ENCODE peak calls at places on chromosomes 11 and 22, in six cellular contexts. O is NCI-H446, Z is mammary epithelial cell, V is HCEC 1CT, P is T follicular helper cell, X is NAMALWA. B is an unnamed sample.

GRCh38 chr11:30741039-30741550 is 154.9 kb upstream of the MPPED2 start:
- DNase-seq in V (peak), X (no peak), O (no peak), Z (no peak), P (no peak), B (peak)

GRCh38 chr22:33919591-33920501 is at the start of gene LARGE1:
- DNase-seq in Z (peak), O (no peak), P (no peak), X (peak), V (no peak), B (no peak)

GRCh38 chr22:49735411-49736311 is 92.0 kb downstream of the BRD1 start:
- DNase-seq in V (no peak), X (no peak), O (no peak), Z (no peak), P (no peak), B (no peak)

GRCh38 chr11:61598886-61599868 is 18.3 kb upstream of the SYT7 start:
- DNase-seq in V (peak), Z (no peak), P (no peak), X (no peak), O (no peak), B (no peak)

GRCh38 chr11:1307998-1308744 is 1.3 kb downstream of the TOLLIP start:
- DNase-seq in X (no peak), P (no peak), V (no peak), Z (peak), O (no peak), B (no peak)

GRCh38 chr11:86811637-86812321 is 11.4 kb downstream of the PRSS23 start:
- DNase-seq in P (no peak), O (no peak), X (no peak), Z (peak), V (peak), B (no peak)

GRCh38 chr22:30206964-30207363 is 39.6 kb downstream of the LIF start:
- DNase-seq in X (no peak), Z (peak), P (no peak), V (peak), O (no peak), B (no peak)

GRCh38 chr22:30643055-30643875 is 7.7 kb downstream of the SLC35E4 start:
- DNase-seq in V (no peak), X (no peak), Z (no peak), O (no peak), P (no peak), B (no peak)

GRCh38 chr11:48031602-48032001 is 51.2 kb downstream of the PTPRJ start:
- DNase-seq in X (no peak), V (no peak), P (no peak), Z (no peak), O (no peak), B (no peak)

GRCh38 chr11:78840623-78841022 is 266.0 kb upstream of the NARS2 start:
- DNase-seq in P (no peak), V (no peak), Z (no peak), O (no peak), X (no peak), B (no peak)

GRCh38 chr22:40203568-40203967 is 25.8 kb downstream of the TNRC6B start:
- DNase-seq in Z (no peak), X (peak), P (no peak), V (peak), O (no peak), B (no peak)

GRCh38 chr11:128532571-128533091 is 54.7 kb downstream of the ETS1 start:
- DNase-seq in P (no peak), Z (no peak), X (no peak), V (no peak), O (no peak), B (no peak)

GRCh38 chr11:2866178-2866577 is 19.4 kb downstream of the CDKN1C start:
- DNase-seq in X (no peak), V (no peak), Z (no peak), P (no peak), O (no peak), B (no peak)

GRCh38 chr11:16820324-16821092 is 82.1 kb downstream of the C11orf58 start:
- DNase-seq in P (peak), X (peak), V (peak), O (peak), Z (peak), B (peak)

GRCh38 chr11:69909561-69910518 is 90.6 kb upstream of the FGF3 start:
- DNase-seq in Z (no peak), P (no peak), X (peak), V (no peak), O (no peak), B (no peak)

GRCh38 chr22:25060522-25061071 is 108.1 kb downstream of the KIAA1671 start:
- DNase-seq in X (no peak), O (no peak), V (no peak), P (no peak), Z (no peak), B (no peak)

GRCh38 chr11:77106321-77106720 is 3.7 kb downstream of the OMP start:
- DNase-seq in V (no peak), X (no peak), P (no peak), Z (no peak), O (no peak), B (no peak)

GRCh38 chr11:4181780-4182721 is 87.5 kb downstream of the RRM1 start:
- DNase-seq in X (peak), V (peak), Z (peak), P (no peak), O (peak), B (peak)

GRCh38 chr11:126282361-126282741 is 542 bp upstream of the TIRAP start:
- DNase-seq in Z (peak), X (no peak), P (peak), O (no peak), V (no peak), B (no peak)

GRCh38 chr11:64245797-64246623 is 733 bp downstream of the PPP1R14B start:
- DNase-seq in Z (peak), X (peak), V (peak), P (peak), O (no peak), B (peak)

GRCh38 chr11:62719302-62719978 is 7.8 kb downstream of the HNRNPUL2 start:
- DNase-seq in Z (no peak), P (no peak), O (no peak), V (no peak), X (no peak), B (no peak)

GRCh38 chr11:20035701-20036601 is 124.3 kb downstream of the DBX1 start:
- DNase-seq in X (no peak), V (peak), P (no peak), O (peak), Z (peak), B (peak)

GRCh38 chr22:23576681-23577080 is 3.4 kb downstream of the IGLL1 start:
- DNase-seq in P (no peak), V (no peak), Z (no peak), X (no peak), O (no peak), B (no peak)

GRCh38 chr11:84673753-84674152 is 953.4 kb downstream of the DLG2 start:
- DNase-seq in Z (no peak), V (no peak), P (no peak), O (peak), X (no peak), B (no peak)

GRCh38 chr11:63567044-63567840 is 4.1 kb upstream of the PLAAT2 start:
- DNase-seq in V (peak), X (peak), P (peak), O (no peak), Z (peak), B (peak)

GRCh38 chr11:59611570-59612565 is 3.7 kb downstream of the OSBP start:
- DNase-seq in P (no peak), V (peak), Z (no peak), O (no peak), X (no peak), B (no peak)

GRCh38 chr22:26711205-26711958 is 54.0 kb downstream of the MIAT start:
- DNase-seq in O (no peak), P (no peak), V (no peak), X (peak), Z (no peak), B (no peak)

GRCh38 chr22:24512043-24512442 is 16.9 kb downstream of the UPB1 start:
- DNase-seq in O (no peak), V (no peak), Z (no peak), P (no peak), X (peak), B (no peak)

GRCh38 chr22:45977551-45978274 is 751 bp upstream of the WNT7B start:
- DNase-seq in P (no peak), Z (no peak), V (no peak), O (no peak), X (peak), B (no peak)

B was measured in epithelial cell of prostate.